ENCODE peak calls at places on chromosome 13, in five cellular contexts. J, O, T, D and B are unnamed samples.

GRCh38 chr13:32530841-32531253 is 7.7 kb downstream of the N4BP2L2 start:
- DNase-seq in O (peak), T (peak), J (no peak), D (peak), B (no peak)

GRCh38 chr13:75079226-75079625 is 402.7 kb downstream of the TBC1D4 start:
- DNase-seq in J (no peak), T (peak), D (no peak), O (no peak), B (no peak)

GRCh38 chr13:73168226-73168992 is 109.6 kb downstream of the KLF5 start:
- DNase-seq in T (peak), J (no peak), D (no peak), O (no peak), B (peak)

GRCh38 chr13:51998723-51999471 is 12.4 kb downstream of the ATP7B start:
- DNase-seq in T (no peak), D (no peak), O (no peak), J (no peak), B (no peak)

GRCh38 chr13:66937423-66937822 is 292.7 kb downstream of the PCDH9 start:
- DNase-seq in T (no peak), O (no peak), D (no peak), J (no peak), B (no peak)

GRCh38 chr13:89136678-89137077 is 1465.5 kb downstream of the SLITRK5 start:
- DNase-seq in T (no peak), O (no peak), J (no peak), D (no peak), B (no peak)

GRCh38 chr13:44117351-44117750 is 237.6 kb downstream of the LACC1 start:
- DNase-seq in T (peak), O (no peak), D (no peak), J (no peak), B (no peak)

GRCh38 chr13:106318941-106319411 is 216.5 kb downstream of the EFNB2 start:
- DNase-seq in T (peak), D (no peak), J (no peak), O (no peak), B (peak)

GRCh38 chr13:51034906-51035305 is 76.2 kb downstream of the C13orf42 start:
- DNase-seq in O (no peak), D (no peak), J (no peak), T (peak), B (no peak)

GRCh38 chr13:99033814-99034213 is 56.0 kb upstream of the DOCK9 start:
- DNase-seq in D (peak), T (peak), O (no peak), J (no peak), B (peak)

GRCh38 chr13:81017525-81018152 is 676.7 kb upstream of the SPRY2 start:
- DNase-seq in J (no peak), D (peak), O (peak), T (peak), B (peak)

GRCh38 chr13:29925457-29925856 is 75.0 kb upstream of the UBL3 start:
- DNase-seq in O (no peak), T (peak), D (no peak), J (no peak), B (peak)

GRCh38 chr13:30727491-30728350 is 7.6 kb upstream of the ALOX5AP start:
- DNase-seq in J (no peak), T (no peak), O (no peak), D (no peak), B (no peak)

GRCh38 chr13:108306768-108307332 is 37.3 kb downstream of the TNFSF13B start:
- DNase-seq in T (no peak), J (no peak), D (no peak), O (no peak), B (no peak)

GRCh38 chr13:40800559-40800958 is 11.1 kb downstream of the SLC25A15 start:
- DNase-seq in O (no peak), J (no peak), D (no peak), T (no peak), B (no peak)

GRCh38 chr13:45207319-45207718 is 6.5 kb upstream of the KCTD4 start:
- DNase-seq in J (no peak), T (no peak), O (no peak), D (no peak), B (no peak)

GRCh38 chr13:111160648-111161047 is 45.5 kb downstream of the ARHGEF7 start:
- DNase-seq in J (no peak), O (no peak), D (no peak), T (no peak), B (no peak)

GRCh38 chr13:73075546-73075945 is 16.7 kb downstream of the KLF5 start:
- DNase-seq in J (no peak), T (no peak), D (no peak), O (no peak), B (no peak)

GRCh38 chr13:75704942-75705320 is 68.8 kb downstream of the LMO7 start:
- DNase-seq in O (no peak), T (peak), D (no peak), J (no peak), B (peak)